ENCODE peak calls at places on chromosomes 6 and 20, in five cellular contexts. V is aorta, C is Daoy, A is adipocyte, K is H4. N is an unnamed sample.

GRCh38 chr6:128139519-128139918 is 238.7 kb upstream of the THEMIS start:
- DNase-seq in C (peak), V (no peak), K (peak), A (peak), N (no peak)

GRCh38 chr20:9608639-9609440 is 94.5 kb downstream of the LAMP5 start:
- DNase-seq in A (no peak), C (no peak), V (no peak), K (no peak), N (no peak)

GRCh38 chr6:3484240-3484639 is 27.4 kb upstream of the SLC22A23 start:
- DNase-seq in V (no peak), A (peak), K (no peak), C (peak), N (peak)

GRCh38 chr20:59776626-59777320 is 156.7 kb downstream of the SYCP2 start:
- DNase-seq in V (peak), K (no peak), C (no peak), A (no peak), N (no peak)

GRCh38 chr20:40797425-40797824 is 108.4 kb upstream of the MAFB start:
- DNase-seq in C (no peak), K (no peak), V (no peak), A (peak), N (no peak)

GRCh38 chr6:27279513-27280063 is 32.1 kb downstream of the PRSS16 start:
- DNase-seq in A (peak), C (peak), V (no peak), K (no peak), N (no peak)

GRCh38 chr6:44473870-44474631 is 86.5 kb downstream of the CDC5L start:
- DNase-seq in V (no peak), C (no peak), A (no peak), K (no peak), N (no peak)

GRCh38 chr20:4488407-4489339 is 233.0 kb upstream of the PRND start:
- DNase-seq in C (peak), A (peak), K (no peak), V (no peak), N (no peak)

GRCh38 chr6:153043719-153044118 is 41.2 kb upstream of the MTRF1L start:
- DNase-seq in A (no peak), K (no peak), C (no peak), V (no peak), N (no peak)

GRCh38 chr6:158150701-158151100 is 17.4 kb downstream of the SERAC1 start:
- DNase-seq in K (peak), V (no peak), A (peak), C (peak), N (no peak)

GRCh38 chr20:64101731-64102621 is 5.4 kb downstream of the NPBWR2 start:
- DNase-seq in A (peak), C (peak), V (peak), K (no peak), N (no peak)

GRCh38 chr6:159945801-159946392 is 23.0 kb upstream of the IGF2R start:
- DNase-seq in V (no peak), K (no peak), C (no peak), A (no peak), N (no peak)

GRCh38 chr6:32666420-32667300 is at the start of gene HLA-DQB1:
- DNase-seq in K (no peak), C (peak), A (peak), V (no peak), N (no peak)

GRCh38 chr20:8082999-8083398 is 49.1 kb upstream of the PLCB1 start:
- DNase-seq in A (peak), K (no peak), C (no peak), V (no peak), N (no peak)

GRCh38 chr6:57313009-57313408 is 4.4 kb upstream of the PRIM2 start:
- DNase-seq in C (no peak), V (no peak), A (peak), K (no peak), N (no peak)